ENCODE peak calls at places on chromosomes 11 and 22, in five cellular contexts. A is CD4-positive, CD25-positive, alpha-beta regulatory T cell; M is lung; L is CD8-positive, alpha-beta memory T cell; F is GM23248. U is an unnamed sample.

GRCh38 chr11:95922536-95923440 is 1.1 kb downstream of the MTMR2 start:
- DNase-seq in A (no peak), M (no peak), F (peak; percentile 50), L (no peak), U (no peak)

GRCh38 chr22:38866399-38867123 is 5.5 kb downstream of the CBX6 start:
- DNase-seq in L (no peak), M (no peak), F (no peak), A (no peak), U (no peak)

GRCh38 chr11:10866893-10867331 is 9.1 kb upstream of the ZBED5 start:
- DNase-seq in L (no peak), M (no peak), F (peak; percentile 88), A (no peak), U (no peak)

GRCh38 chr11:114166897-114167323 is 107.4 kb downstream of the ZBTB16 start:
- DNase-seq in L (no peak), M (no peak), A (no peak), F (peak; percentile 88), U (no peak)

GRCh38 chr11:27215471-27216267 is 147.3 kb downstream of the CCDC34 start:
- DNase-seq in F (no peak), M (peak; percentile 73), A (no peak), L (no peak), U (peak; percentile 25)

GRCh38 chr22:23478175-23478574 is 101.9 kb downstream of the IGLL1 start:
- DNase-seq in F (no peak), L (no peak), M (no peak), A (no peak), U (no peak)

GRCh38 chr11:128544625-128545024 is 42.7 kb downstream of the ETS1 start:
- DNase-seq in L (peak; percentile 54), F (peak; percentile 16), A (no peak), M (no peak), U (no peak)

GRCh38 chr11:21105196-21105917 is 436.0 kb downstream of the NELL1 start:
- DNase-seq in M (no peak), A (no peak), F (no peak), L (no peak), U (no peak)

GRCh38 chr11:92569717-92570116 is 345.1 kb downstream of the FAT3 start:
- DNase-seq in M (no peak), L (no peak), F (no peak), A (no peak), U (no peak)

GRCh38 chr11:8608646-8609045 is 14.6 kb upstream of the STK33 start:
- DNase-seq in F (peak; percentile 58), M (no peak), A (no peak), L (no peak), U (no peak)

GRCh38 chr11:64643258-64643881 is 52.4 kb downstream of the SLC22A12 start:
- DNase-seq in A (no peak), F (peak; percentile 16), L (no peak), M (no peak), U (peak; percentile 27)

GRCh38 chr22:44411226-44412135 is 86.6 kb downstream of the RTL6 start:
- DNase-seq in A (no peak), L (no peak), M (no peak), F (no peak), U (no peak)

GRCh38 chr11:123082977-123083376 is 21.0 kb upstream of the HSPA8 start:
- DNase-seq in A (no peak), M (no peak), L (no peak), F (no peak), U (no peak)

GRCh38 chr22:36578619-36579018 is 49.7 kb upstream of the EIF3D start:
- DNase-seq in M (no peak), F (no peak), L (no peak), A (no peak), U (no peak)

GRCh38 chr22:37485006-37485713 is 1.0 kb downstream of the MFNG start:
- DNase-seq in F (no peak), A (peak; percentile 24), M (no peak), L (no peak), U (no peak)

GRCh38 chr11:68816917-68817419 is 24.7 kb downstream of the CPT1A start:
- DNase-seq in F (peak; percentile 42), L (no peak), A (no peak), M (no peak), U (no peak)

GRCh38 chr22:46557736-46558480 is 20.5 kb upstream of the CELSR1 start:
- DNase-seq in F (no peak), M (no peak), A (no peak), L (no peak), U (peak; percentile 44)

GRCh38 chr11:75813622-75814039 is 1.4 kb upstream of the UVRAG start:
- DNase-seq in A (no peak), F (peak; percentile 52), M (no peak), L (no peak), U (no peak)

GRCh38 chr11:38014405-38014804 is 1416.4 kb upstream of the RAG2 start:
- DNase-seq in A (no peak), M (no peak), F (no peak), L (no peak), U (no peak)

GRCh38 chr22:40239345-40239683 is 61.6 kb downstream of the TNRC6B start:
- DNase-seq in F (no peak), A (no peak), M (no peak), L (no peak), U (no peak)
- H3K27ac ChIP-seq in F (peak overlapping the region; percentile 96), A (peak overlapping the region; percentile 17), M (peak overlapping the region; percentile 44), L (no peak overlapping the region), U (no peak overlapping the region)

GRCh38 chr11:14541180-14541579 is 21.0 kb upstream of the PSMA1 start:
- DNase-seq in A (no peak), L (no peak), F (no peak), M (no peak), U (peak; percentile 31)
- H3K4me1 ChIP-seq in A (peaks cover 10% of the 10 kb centered on the region), L (no peaks in the 10 kb centered on the region), F (no peaks in the 10 kb centered on the region), M (peaks cover 6% of the 10 kb centered on the region), U (peaks cover 41% of the 10 kb centered on the region)

DNA sequence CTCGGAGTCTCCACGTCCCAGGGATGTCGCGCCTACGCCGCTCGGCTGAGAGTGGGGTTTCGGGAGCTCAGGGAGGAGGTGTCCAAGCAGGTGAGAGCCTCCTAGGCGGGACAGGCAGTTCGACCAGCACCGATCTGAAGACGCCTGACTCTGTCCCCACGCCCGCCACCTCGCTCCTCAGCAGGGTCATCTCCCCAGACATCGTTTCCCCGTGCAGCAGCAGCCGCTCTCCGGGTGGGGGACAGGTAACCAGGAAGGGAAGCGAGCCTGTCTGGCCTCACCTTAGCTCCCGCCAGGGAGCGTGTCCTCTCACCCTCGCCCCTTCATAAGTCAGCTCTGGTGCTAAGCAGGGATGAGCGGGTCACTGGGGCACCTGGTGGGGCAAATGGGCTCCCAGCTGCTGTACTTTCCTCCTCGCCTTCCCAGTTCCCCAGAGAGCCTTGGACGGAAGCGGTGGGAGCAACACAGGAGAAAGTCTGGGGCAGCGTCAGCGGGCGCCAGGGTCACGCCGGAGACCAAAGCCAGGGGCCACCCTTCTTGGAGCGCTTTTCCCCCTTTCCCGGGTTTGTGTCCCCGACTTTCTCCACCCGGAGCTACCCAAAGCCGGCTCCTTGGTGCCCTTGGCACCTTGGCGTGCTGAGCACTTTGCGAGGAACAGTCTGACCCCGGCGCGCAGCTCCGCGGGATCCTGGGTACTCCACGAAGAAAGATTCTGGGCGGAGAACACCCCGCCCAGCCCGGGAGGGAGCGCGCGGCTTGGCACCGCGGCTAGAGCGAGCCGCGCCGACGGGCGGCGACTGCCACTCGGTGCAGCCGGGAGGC is 1.6 kb downstream of the SPON1 start:
- DNase-seq in F (peak; percentile 42), M (peak; percentile 34), A (no peak), L (peak; percentile 17), U (no peak)
- H3K27ac ChIP-seq in F (no peak overlapping the region), M (peak overlapping the region; percentile 56), A (no peak overlapping the region), L (no peak overlapping the region), U (no peak overlapping the region)

DNA sequence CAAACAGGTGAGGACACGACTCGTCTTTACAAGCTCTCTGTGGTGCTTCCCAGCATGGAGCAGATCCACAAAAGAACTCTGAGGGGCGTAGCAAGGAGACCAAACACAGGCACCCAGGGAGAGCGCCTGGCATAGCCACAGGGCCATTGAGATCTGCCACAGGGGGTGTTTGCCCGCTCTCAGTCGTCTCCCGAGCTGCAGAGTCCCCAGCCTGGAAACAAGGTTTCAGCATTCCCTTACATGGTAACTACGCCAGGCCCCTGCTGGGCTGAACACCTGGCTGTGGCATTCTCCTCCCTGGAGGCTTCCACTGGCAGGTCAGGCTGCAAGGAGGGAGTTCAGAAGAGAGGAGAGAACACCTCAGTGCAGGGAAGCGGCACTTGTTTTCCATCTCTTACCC is 962.1 kb downstream of the NTM start:
- DNase-seq in L (no peak), A (no peak), M (no peak), F (no peak), U (no peak)
- H3K4me1 ChIP-seq in L (no peaks in the 10 kb centered on the region), A (peaks cover 2% of the 10 kb centered on the region), M (no peaks in the 10 kb centered on the region), F (no peaks in the 10 kb centered on the region), U (no peaks in the 10 kb centered on the region)

DNA sequence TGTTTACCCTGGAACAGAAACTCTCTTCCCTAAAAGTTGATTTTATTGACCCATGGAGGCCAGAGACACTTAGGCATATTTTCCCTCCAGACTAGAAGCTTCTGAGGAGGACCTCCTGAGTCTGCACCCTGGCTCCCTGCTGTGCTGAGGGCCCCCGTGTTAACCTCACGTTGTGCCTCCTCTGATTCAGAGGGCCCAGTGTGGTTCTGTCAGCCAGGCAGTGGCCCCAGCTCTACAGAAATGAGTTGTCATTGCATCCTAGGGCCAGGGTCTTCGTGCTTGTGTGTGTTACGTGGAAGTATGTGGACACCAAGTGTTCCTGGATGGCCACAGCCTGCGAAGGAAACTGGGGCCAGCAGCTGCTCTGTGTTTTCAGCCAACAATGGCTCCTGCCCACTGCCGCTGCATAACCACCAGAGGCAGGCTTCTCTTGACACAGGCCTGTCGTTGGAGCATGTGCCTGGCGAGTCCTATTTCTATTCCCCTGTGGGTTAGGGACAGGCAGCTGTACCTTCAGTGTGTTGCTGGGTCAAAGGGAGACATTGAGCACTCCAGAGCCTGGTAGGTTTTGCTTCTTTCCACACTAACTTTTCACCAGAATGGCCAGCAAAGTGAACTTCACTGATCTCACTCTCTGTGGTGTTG is 44.5 kb downstream of the MED15 start:
- DNase-seq in F (peak; percentile 60), M (no peak), A (no peak), L (peak; percentile 46), U (peak; percentile 85)
- H3K27ac ChIP-seq in F (peak overlapping the region; percentile 95), M (peak overlapping the region; percentile 83), A (peak overlapping the region; percentile 95), L (peak overlapping the region; percentile 70), U (peak overlapping the region; percentile 88)

DNA sequence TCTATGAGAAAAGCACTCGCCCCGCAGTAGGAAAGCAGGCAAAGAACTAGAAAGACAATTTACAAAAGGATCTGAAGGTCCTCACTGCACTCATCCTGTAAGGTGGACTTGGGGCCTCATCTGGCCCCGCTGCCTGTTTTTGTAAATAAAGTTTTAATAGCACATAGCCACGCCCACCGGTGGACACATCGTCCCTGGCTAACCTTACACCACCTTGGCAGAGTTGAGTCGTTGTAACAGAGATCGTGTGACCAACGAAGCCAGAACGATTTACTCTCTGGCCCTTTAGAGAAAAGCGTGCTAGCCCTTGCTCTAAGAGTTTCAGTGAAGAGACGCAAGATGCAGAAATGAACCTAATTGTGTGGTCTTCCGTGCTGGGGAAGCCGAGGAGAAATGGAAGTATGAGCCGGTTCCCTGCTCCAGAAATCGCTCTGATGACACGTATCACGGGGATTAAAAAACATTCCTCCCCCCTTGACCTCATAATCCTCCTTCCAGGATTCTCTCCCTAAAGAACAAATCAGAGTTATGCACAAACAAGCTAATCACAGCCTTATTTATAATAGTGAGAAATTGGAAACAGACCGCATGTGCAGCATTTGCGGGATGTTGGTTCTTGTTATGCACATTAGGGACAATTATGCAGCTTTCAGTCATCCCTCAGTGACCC is 80.1 kb downstream of the CDKN1C start:
- DNase-seq in M (peak; percentile 11), F (no peak), A (peak; percentile 0), L (no peak), U (peak; percentile 5)
- H3K4me1 ChIP-seq in M (peaks cover 7% of the 10 kb centered on the region), F (no peaks in the 10 kb centered on the region), A (no peaks in the 10 kb centered on the region), L (no peaks in the 10 kb centered on the region), U (peaks cover 22% of the 10 kb centered on the region)

U was measured in body of pancreas.